ENCODE peak calls at places on chromosome 1, in eight cellular contexts. M is NCI-H2029; N is NCI-H510A treated with DMSO at 0.1 percent for 48 hours; L is T-helper 1 cell; X is fibroblast of pulmonary artery; H is tibial artery; A is stimulated activated CD8-positive, alpha-beta memory T cell treated with anti-CD3 and anti-CD28 coated beads, Interleukin-4, amount 100 ng/mL, for 24 hours; Q is NCI-H1417 treated with DMSO at 0.1 percent for 48 hours. B is an unnamed sample.
A peak's percentile ranks its signal among the peaks of the same experiment; 100 is the strongest.

GRCh38 chr1:183480971-183481431 is 8.7 kb downstream of the SMG7 start:
- DNase-seq in Q (no peak), N (no peak), A (no peak), L (peak; percentile 15), M (no peak), X (peak; percentile 59), H (no peak), B (no peak)

GRCh38 chr1:22208265-22208972 is 65.5 kb upstream of the WNT4 start:
- DNase-seq in N (no peak), X (no peak), Q (no peak), A (no peak), L (no peak), H (no peak), M (no peak), B (no peak)

GRCh38 chr1:97743129-97743528 is 177.7 kb downstream of the DPYD start:
- DNase-seq in Q (peak; percentile 79), N (no peak), H (no peak), L (no peak), X (no peak), M (no peak), A (no peak), B (no peak)

GRCh38 chr1:237799762-237800474 is 90.8 kb downstream of the ZP4 start:
- DNase-seq in M (peak; percentile 75), N (no peak), H (no peak), Q (no peak), X (peak; percentile 63), A (peak; percentile 8), L (peak; percentile 6), B (peak; percentile 10)

GRCh38 chr1:245434285-245434684 is 279.5 kb downstream of the KIF26B start:
- DNase-seq in L (no peak), Q (no peak), X (no peak), H (no peak), N (no peak), M (no peak), A (no peak), B (no peak)

GRCh38 chr1:51621161-51621560 is 4.3 kb downstream of the OSBPL9 start:
- DNase-seq in L (no peak), A (no peak), N (no peak), H (no peak), Q (no peak), M (no peak), X (no peak), B (no peak)

GRCh38 chr1:234721476-234722266 is 111.7 kb upstream of the IRF2BP2 start:
- DNase-seq in L (no peak), X (peak; percentile 98), Q (no peak), H (peak; percentile 81), A (no peak), N (no peak), M (no peak), B (no peak)

GRCh38 chr1:26538480-26539412 is 9.2 kb downstream of the RPS6KA1 start:
- DNase-seq in N (peak; percentile 19), A (no peak), Q (no peak), H (no peak), L (peak; percentile 58), M (no peak), X (peak; percentile 59), B (no peak)

GRCh38 chr1:244665771-244666217 is 12.9 kb downstream of the DESI2 start:
- DNase-seq in N (no peak), Q (no peak), A (no peak), L (no peak), M (no peak), H (no peak), X (no peak), B (no peak)

GRCh38 chr1:43664369-43664768 is 14.4 kb downstream of the KDM4A start:
- DNase-seq in Q (no peak), N (no peak), H (no peak), X (no peak), M (no peak), L (no peak), A (no peak), B (no peak)

GRCh38 chr1:110383311-110383990 is 7.4 kb downstream of the SLC16A4 start:
- DNase-seq in X (no peak), L (peak; percentile 3), H (no peak), N (no peak), M (no peak), Q (no peak), A (no peak), B (no peak)

GRCh38 chr1:214102907-214103306 is 115.1 kb downstream of the PROX1 start:
- DNase-seq in A (no peak), Q (no peak), X (peak; percentile 91), M (no peak), L (no peak), H (no peak), N (no peak), B (no peak)

GRCh38 chr1:63864224-63864623 is 90.4 kb downstream of the ROR1 start:
- DNase-seq in L (no peak), X (no peak), H (no peak), Q (no peak), A (no peak), N (no peak), M (no peak), B (no peak)

GRCh38 chr1:111852216-111852615 is 96.5 kb downstream of the DDX20 start:
- DNase-seq in L (no peak), H (no peak), M (no peak), A (no peak), X (no peak), N (no peak), Q (no peak), B (no peak)

GRCh38 chr1:2345297-2346075 is 45.9 kb downstream of the MORN1 start:
- DNase-seq in A (no peak), H (peak; percentile 3), Q (no peak), X (peak; percentile 7), L (no peak), M (no peak), N (no peak), B (no peak)

GRCh38 chr1:117942293-117942692 is 12.8 kb downstream of the WDR3 start:
- DNase-seq in X (no peak), N (no peak), Q (no peak), L (no peak), M (no peak), A (no peak), H (no peak), B (no peak)

GRCh38 chr1:195970209-195970608 is 638.0 kb downstream of the KCNT2 start:
- DNase-seq in N (no peak), M (no peak), Q (no peak), L (no peak), H (no peak), A (no peak), X (no peak), B (no peak)

GRCh38 chr1:19035356-19036048 is 79.0 kb upstream of the IFFO2 start:
- DNase-seq in L (no peak), A (no peak), H (no peak), N (peak; percentile 14), M (no peak), X (no peak), Q (no peak), B (no peak)

GRCh38 chr1:10973552-10973951 is 38.9 kb upstream of the TARDBP start:
- DNase-seq in X (peak; percentile 15), L (no peak), A (no peak), H (no peak), N (peak; percentile 75), Q (no peak), M (no peak), B (no peak)

GRCh38 chr1:42142894-42143675 is 10.1 kb upstream of the GUCA2B start:
- DNase-seq in N (peak; percentile 88), X (no peak), A (no peak), Q (no peak), H (no peak), M (peak; percentile 98), L (no peak), B (no peak)

GRCh38 chr1:77533660-77534295 is 148.7 kb downstream of the ZZZ3 start:
- DNase-seq in A (peak; percentile 20), M (no peak), Q (no peak), X (peak; percentile 83), H (no peak), N (peak; percentile 79), L (peak; percentile 36), B (peak; percentile 12)

GRCh38 chr1:94160811-94161210 is 39.9 kb upstream of the ABCA4 start:
- DNase-seq in M (no peak), L (no peak), N (no peak), X (peak; percentile 77), H (no peak), A (no peak), Q (no peak), B (no peak)

GRCh38 chr1:27365372-27366112 is 1.2 kb downstream of the MAP3K6 start:
- DNase-seq in N (peak; percentile 81), Q (no peak), A (peak; percentile 67), M (peak; percentile 75), X (peak; percentile 92), H (peak; percentile 93), L (peak; percentile 85), B (peak; percentile 69)

GRCh38 chr1:70706381-70707173 is 295.5 kb downstream of the CTH start:
- DNase-seq in A (no peak), H (peak; percentile 19), N (no peak), Q (no peak), M (no peak), L (no peak), X (no peak), B (no peak)

GRCh38 chr1:199202331-199202730 is 563.5 kb downstream of the PTPRC start:
- DNase-seq in M (no peak), N (no peak), X (no peak), H (no peak), A (no peak), Q (no peak), L (no peak), B (no peak)

GRCh38 chr1:13814131-13814530 is 114.1 kb downstream of the PRDM2 start:
- DNase-seq in N (no peak), A (no peak), Q (no peak), M (no peak), L (no peak), H (no peak), X (no peak), B (no peak)

GRCh38 chr1:231216515-231216914 is 24.5 kb upstream of the GNPAT start:
- DNase-seq in M (peak; percentile 12), X (no peak), Q (no peak), H (no peak), L (no peak), N (peak; percentile 26), A (no peak), B (no peak)

GRCh38 chr1:37493336-37494098 is 19.1 kb downstream of the ZC3H12A start:
- DNase-seq in L (peak; percentile 33), M (no peak), A (no peak), X (no peak), Q (no peak), H (no peak), N (no peak), B (no peak)

GRCh38 chr1:176949033-176949662 is 215.4 kb downstream of the ASTN1 start:
- DNase-seq in Q (no peak), M (no peak), H (no peak), L (peak; percentile 2), N (no peak), X (peak; percentile 46), A (peak; percentile 0), B (no peak)

GRCh38 chr1:113984710-113985109 is 5.4 kb downstream of the OLFML3 start:
- DNase-seq in A (no peak), L (no peak), X (no peak), N (peak; percentile 76), Q (no peak), H (no peak), M (peak; percentile 40), B (no peak)

GRCh38 chr1:119771770-119772169 is 3.1 kb upstream of the HMGCS2 start:
- DNase-seq in A (no peak), H (no peak), N (peak; percentile 41), X (no peak), M (peak; percentile 15), L (no peak), Q (no peak), B (no peak)

GRCh38 chr1:175172503-175172902 is 20.1 kb downstream of the KIAA0040 start:
- DNase-seq in A (no peak), M (peak; percentile 64), L (no peak), X (no peak), N (peak; percentile 32), H (no peak), Q (no peak), B (no peak)

GRCh38 chr1:243851129-243851756 is 1.2 kb upstream of the AKT3 start:
- DNase-seq in Q (no peak), L (peak; percentile 42), M (no peak), A (no peak), X (no peak), H (no peak), N (peak; percentile 69), B (no peak)

GRCh38 chr1:94552071-94552586 is 10.6 kb upstream of the F3 start:
- DNase-seq in Q (no peak), A (no peak), H (no peak), L (no peak), M (no peak), X (no peak), N (no peak), B (no peak)

B was measured in effector memory CD4-positive, alpha-beta T cell.